ENCODE peak calls at places on chromosomes 5 and 9, in ten cellular contexts. T, L, D, H, F, B, G, X, J and R are unnamed samples.

GRCh38 chr5:76225316-76225715 is 142.1 kb downstream of the SV2C start:
- DNase-seq in T (no peak), L (no peak), D (no peak), H (no peak), F (no peak), B (no peak), G (no peak), X (no peak), J (no peak), R (no peak)

GRCh38 chr5:74251106-74252032 is 389.2 kb downstream of the ENC1 start:
- DNase-seq in T (peak; percentile 96), L (no peak), D (no peak), H (no peak), F (peak; percentile 33), B (no peak), G (peak; percentile 71), X (peak; percentile 82), J (peak; percentile 25), R (no peak)

GRCh38 chr5:1343931-1344901 is 683 bp downstream of the CLPTM1L start:
- DNase-seq in T (peak; percentile 27), L (peak; percentile 26), D (no peak), H (no peak), F (no peak), B (no peak), G (no peak), X (no peak), J (no peak), R (peak; percentile 24)

GRCh38 chr5:179162351-179163235 is 102.4 kb downstream of the ZNF354C start:
- DNase-seq in T (no peak), L (no peak), D (no peak), H (no peak), F (no peak), B (no peak), G (no peak), X (no peak), J (no peak), R (no peak)

GRCh38 chr9:98289811-98290210 is 34.4 kb upstream of the TBC1D2 start:
- DNase-seq in T (no peak), L (no peak), D (no peak), H (no peak), F (no peak), B (no peak), G (no peak), X (no peak), J (no peak), R (no peak)

GRCh38 chr5:55923177-55923872 is 71.4 kb downstream of the IL6ST start:
- DNase-seq in T (no peak), L (peak; percentile 38), D (peak; percentile 33), H (peak; percentile 28), F (no peak), B (no peak), G (no peak), X (no peak), J (peak; percentile 39), R (peak; percentile 31)

GRCh38 chr5:43601454-43602260 is 1.3 kb upstream of the NNT start:
- DNase-seq in T (peak; percentile 42), L (peak; percentile 69), D (no peak), H (no peak), F (no peak), B (no peak), G (no peak), X (no peak), J (no peak), R (no peak)

GRCh38 chr5:92560698-92561361 is 1020.2 kb downstream of the NR2F1-AS1 start:
- DNase-seq in T (no peak), L (no peak), D (no peak), H (no peak), F (no peak), B (no peak), G (no peak), X (no peak), J (no peak), R (no peak)

GRCh38 chr5:118606940-118607339 is 381.4 kb downstream of the DTWD2 start:
- DNase-seq in T (no peak), L (no peak), D (no peak), H (no peak), F (no peak), B (no peak), G (no peak), X (no peak), J (no peak), R (no peak)

GRCh38 chr5:118616281-118616680 is 372.1 kb downstream of the DTWD2 start:
- DNase-seq in T (no peak), L (peak; percentile 61), D (no peak), H (no peak), F (no peak), B (no peak), G (no peak), X (no peak), J (no peak), R (no peak)

GRCh38 chr5:118614701-118615475 is 373.5 kb downstream of the DTWD2 start:
- DNase-seq in T (no peak), L (no peak), D (no peak), H (no peak), F (no peak), B (no peak), G (no peak), X (no peak), J (no peak), R (no peak)

GRCh38 chr5:118605761-118606160 is 382.6 kb downstream of the DTWD2 start:
- DNase-seq in T (no peak), L (peak; percentile 4), D (no peak), H (no peak), F (no peak), B (no peak), G (no peak), X (no peak), J (no peak), R (peak; percentile 86)

GRCh38 chr5:118611332-118611945 is 376.9 kb downstream of the DTWD2 start:
- DNase-seq in T (peak; percentile 27), L (peak; percentile 55), D (peak; percentile 35), H (no peak), F (no peak), B (peak; percentile 3), G (no peak), X (peak; percentile 10), J (no peak), R (peak; percentile 27)
- TF ChIP-seq CTCF in T (peak; percentile 32), L (peak; percentile 68), D (peak; percentile 34), H (peak; percentile 70), F (peak; percentile 27), B (peak; percentile 35), G (peak; percentile 17), X (peak; percentile 75), J (peak; percentile 47), R (peak; percentile 48)

DNA sequence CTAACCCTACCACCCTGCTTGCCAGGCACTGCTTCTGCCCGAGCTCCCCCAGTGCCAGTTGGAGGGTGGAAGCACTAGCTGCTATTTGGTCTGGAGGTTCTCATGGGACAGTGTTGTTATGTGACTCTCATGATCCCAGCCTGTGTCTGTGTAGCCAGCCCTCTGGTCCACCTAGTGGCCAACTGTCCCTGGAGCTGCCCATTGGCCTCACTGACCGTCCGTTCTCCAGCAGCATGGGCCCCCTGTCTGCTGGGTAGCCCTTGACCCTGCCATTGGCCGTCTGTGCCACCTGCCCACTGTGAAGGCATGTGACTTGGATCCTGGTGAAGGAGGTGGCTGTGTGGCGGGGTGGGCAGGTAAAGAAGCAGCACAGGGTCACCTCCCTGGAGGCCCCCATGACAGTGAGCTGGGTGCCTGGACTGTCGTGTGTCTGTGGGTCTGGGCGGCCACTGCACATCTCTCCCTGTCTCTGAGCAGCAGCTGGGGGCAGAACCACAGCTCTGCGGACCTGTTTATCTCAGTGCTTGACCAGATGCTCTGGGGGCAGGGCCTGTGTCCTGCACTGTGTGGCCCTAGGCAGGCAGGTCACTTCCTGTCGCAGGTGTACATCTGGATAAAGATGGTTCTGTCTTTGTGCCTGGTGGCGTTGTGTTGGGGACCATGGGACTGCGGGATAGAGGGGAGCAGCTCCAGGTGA is 11.4 kb downstream of the PHF2 start:
- DNase-seq in T (no peak), L (no peak), D (no peak), H (no peak), F (no peak), B (no peak), G (no peak), X (no peak), J (no peak), R (no peak)
- TF ChIP-seq CTCF in T (no peak), L (no peak), D (no peak), H (peak; percentile 44), F (no peak), B (no peak), G (no peak), X (peak; percentile 29), J (peak; percentile 29), R (no peak)

GRCh38 chr5:59746261-59746765 is 147.2 kb downstream of the PDE4D start:
- DNase-seq in T (peak; percentile 64), L (peak; percentile 14), D (no peak), H (no peak), F (peak; percentile 21), B (peak; percentile 53), G (no peak), X (peak; percentile 82), J (no peak), R (no peak)

GRCh38 chr5:59741599-59741998 is 151.9 kb downstream of the PDE4D start:
- DNase-seq in T (no peak), L (no peak), D (no peak), H (no peak), F (no peak), B (no peak), G (no peak), X (no peak), J (no peak), R (no peak)

GRCh38 chr5:59749782-59750520 is 143.6 kb downstream of the PDE4D start:
- DNase-seq in T (no peak), L (no peak), D (no peak), H (no peak), F (no peak), B (no peak), G (no peak), X (no peak), J (no peak), R (no peak)

GRCh38 chr5:59744531-59744992 is 149.0 kb downstream of the PDE4D start:
- DNase-seq in T (peak; percentile 85), L (no peak), D (no peak), H (no peak), F (no peak), B (peak; percentile 33), G (no peak), X (no peak), J (no peak), R (no peak)

DNA sequence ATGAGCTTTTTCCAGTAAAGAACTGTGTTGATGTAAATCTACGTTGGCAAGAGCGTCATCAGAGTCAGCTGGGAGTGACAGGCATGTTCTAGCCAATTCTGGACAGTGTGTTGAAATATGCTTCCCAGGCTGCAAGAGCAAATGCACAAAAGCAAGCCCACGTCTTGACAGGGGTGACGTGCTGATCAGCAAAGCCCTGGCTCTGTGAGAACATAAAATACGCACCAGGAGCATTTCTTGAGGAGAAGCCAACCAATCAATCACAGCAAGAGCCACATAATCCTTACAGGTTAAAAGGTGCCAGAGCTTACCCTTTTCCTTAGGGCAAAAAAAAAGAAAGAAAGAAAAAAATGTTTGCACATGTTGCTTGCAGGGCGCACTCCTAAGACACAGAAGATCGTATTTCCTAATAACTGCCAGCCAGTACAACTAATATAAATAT is 148.1 kb downstream of the PDE4D start:
- DNase-seq in T (peak; percentile 86), L (no peak), D (peak; percentile 43), H (no peak), F (peak; percentile 27), B (peak; percentile 38), G (peak; percentile 56), X (no peak), J (no peak), R (no peak)
- TF ChIP-seq CTCF in T (no peak), L (no peak), D (no peak), H (no peak), F (no peak), B (no peak), G (no peak), X (no peak), J (no peak), R (no peak)

GRCh38 chr9:116928884-116929283 is 241.8 kb downstream of the TRIM32 start:
- DNase-seq in T (peak; percentile 71), L (no peak), D (no peak), H (no peak), F (no peak), B (no peak), G (no peak), X (no peak), J (no peak), R (no peak)
- TF ChIP-seq CTCF in T (no peak), L (no peak), D (no peak), H (no peak), F (no peak), B (no peak), G (no peak), X (no peak), J (no peak), R (no peak)